ENCODE peak calls at places on chromosome 14, in nine cellular contexts. U, O, W, N, T, P, B, R and C are unnamed samples. For H3K4me1, the result is how much of the 10 kb centered on the place peaks cover.

GRCh38 chr14:71050227-71050823 is 143.1 kb downstream of the PCNX1 start:
- DNase-seq in N (peak), O (no peak), W (no peak), P (peak), R (no peak), T (no peak), B (no peak), U (no peak), C (no peak)

GRCh38 chr14:54299393-54300363 is 97.1 kb upstream of the CDKN3 start:
- DNase-seq in R (no peak), W (no peak), P (no peak), T (peak), N (no peak), B (no peak), O (no peak), U (no peak), C (no peak)

GRCh38 chr14:20546877-20547276 is 14.0 kb downstream of the RNASE9 start:
- DNase-seq in U (no peak), O (no peak), P (no peak), T (no peak), B (no peak), R (no peak), N (no peak), W (no peak), C (no peak)

GRCh38 chr14:96461950-96462798 is 40.0 kb upstream of the PAPOLA start:
- DNase-seq in O (no peak), W (no peak), P (no peak), B (no peak), U (no peak), T (no peak), R (no peak), N (no peak), C (no peak)

GRCh38 chr14:93274055-93274806 is 58.6 kb downstream of the BTBD7 start:
- DNase-seq in W (no peak), T (no peak), R (no peak), U (no peak), O (no peak), B (no peak), N (no peak), P (no peak), C (no peak)

GRCh38 chr14:100904307-100905019 is 941 bp upstream of the RTL1 start:
- DNase-seq in T (no peak), R (peak), P (peak), N (no peak), B (no peak), W (no peak), O (no peak), U (no peak), C (no peak)

GRCh38 chr14:39351708-39352107 is 80.5 kb downstream of the FBXO33 start:
- DNase-seq in O (no peak), T (no peak), N (no peak), P (no peak), W (no peak), B (no peak), R (no peak), U (no peak), C (no peak)

GRCh38 chr14:23512156-23512555 is 39.4 kb downstream of the ZFHX2 start:
- DNase-seq in W (no peak), P (no peak), T (no peak), R (no peak), O (no peak), N (peak), U (no peak), B (no peak), C (no peak)

GRCh38 chr14:35532783-35533356 is 1.1 kb upstream of the INSM2 start:
- DNase-seq in B (no peak), T (no peak), O (no peak), R (no peak), N (no peak), W (no peak), P (no peak), U (no peak), C (no peak)

GRCh38 chr14:104559043-104559768 is 20.4 kb upstream of the C14orf180 start:
- DNase-seq in P (no peak), N (no peak), U (no peak), W (no peak), B (peak), O (no peak), R (no peak), T (peak), C (peak)

GRCh38 chr14:92368001-92368400 is 45.0 kb downstream of the SLC24A4 start:
- DNase-seq in O (no peak), U (no peak), N (no peak), B (no peak), R (no peak), P (no peak), T (no peak), W (no peak), C (no peak)

GRCh38 chr14:60164717-60165546 is at the start of gene DHRS7:
- DNase-seq in P (peak), N (peak), O (peak), R (peak), W (peak), T (peak), B (peak), U (peak), C (peak)

GRCh38 chr14:59407246-59407615 is 57.9 kb downstream of the GPR135 start:
- DNase-seq in U (no peak), T (no peak), O (no peak), R (no peak), N (no peak), W (no peak), B (no peak), P (no peak), C (no peak)

GRCh38 chr14:93970589-93970966 is 5.8 kb downstream of the ASB2 start:
- DNase-seq in B (peak), U (peak), R (no peak), T (no peak), W (peak), O (peak), N (peak), P (no peak), C (no peak)

GRCh38 chr14:30748343-30748742 is 126.0 kb upstream of the COCH start:
- DNase-seq in R (no peak), O (no peak), P (no peak), T (no peak), N (no peak), B (no peak), W (no peak), U (no peak), C (no peak)

GRCh38 chr14:105168979-105169507 is 467 bp upstream of the JAG2 start:
- DNase-seq in B (no peak), T (no peak), W (peak), N (peak), U (no peak), P (no peak), R (no peak), O (no peak), C (no peak)

GRCh38 chr14:83251402-83251801 is 1717.7 kb upstream of the SEL1L start:
- DNase-seq in O (no peak), W (no peak), B (no peak), R (no peak), T (no peak), P (no peak), N (no peak), U (no peak), C (no peak)

GRCh38 chr14:36726128-36726527 is 64.5 kb downstream of the PAX9 start:
- DNase-seq in W (no peak), U (no peak), T (no peak), P (no peak), N (no peak), B (no peak), O (no peak), R (no peak), C (no peak)

GRCh38 chr14:97381309-97381708 is 584.1 kb downstream of the VRK1 start:
- DNase-seq in P (no peak), B (no peak), T (no peak), R (no peak), W (no peak), N (no peak), U (no peak), O (no peak), C (no peak)

GRCh38 chr14:78424311-78424710 is 254.1 kb downstream of the NRXN3 start:
- DNase-seq in U (no peak), B (no peak), W (no peak), P (no peak), T (no peak), O (no peak), N (no peak), R (no peak), C (no peak)

GRCh38 chr14:50334211-50334610 is 22.1 kb downstream of the DMAC2L start:
- DNase-seq in U (no peak), T (no peak), B (no peak), P (no peak), N (no peak), W (no peak), R (no peak), O (no peak), C (no peak)

DNA sequence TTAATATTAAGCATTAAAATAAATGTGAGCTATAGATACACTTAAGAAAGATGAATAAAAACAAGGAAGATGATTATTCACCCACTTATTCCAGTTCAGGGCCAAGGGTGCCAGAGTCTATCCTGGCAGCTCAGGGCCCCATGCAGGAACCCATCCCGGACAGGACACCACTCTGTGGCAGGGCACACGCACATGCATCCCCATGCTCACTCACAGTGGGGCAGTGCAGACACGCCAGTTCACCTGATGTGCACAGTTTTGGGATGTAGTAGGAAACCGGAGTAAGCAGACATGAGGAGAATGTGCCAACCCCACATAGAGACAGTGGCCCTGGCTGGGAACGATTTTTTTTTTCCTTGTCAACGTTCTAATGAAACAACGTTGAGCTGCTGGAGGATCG is 47.2 kb downstream of the DICER1 start:
- DNase-seq in O (no peak), N (no peak), W (no peak), R (no peak), T (no peak), B (no peak), U (no peak), P (no peak), C (no peak)
- H3K4me3 ChIP-seq in O (no peak), N (no peak), W (no peak), R (no peak), T (no peak), B (no peak), U (no peak), P (no peak), C (no peak)

DNA sequence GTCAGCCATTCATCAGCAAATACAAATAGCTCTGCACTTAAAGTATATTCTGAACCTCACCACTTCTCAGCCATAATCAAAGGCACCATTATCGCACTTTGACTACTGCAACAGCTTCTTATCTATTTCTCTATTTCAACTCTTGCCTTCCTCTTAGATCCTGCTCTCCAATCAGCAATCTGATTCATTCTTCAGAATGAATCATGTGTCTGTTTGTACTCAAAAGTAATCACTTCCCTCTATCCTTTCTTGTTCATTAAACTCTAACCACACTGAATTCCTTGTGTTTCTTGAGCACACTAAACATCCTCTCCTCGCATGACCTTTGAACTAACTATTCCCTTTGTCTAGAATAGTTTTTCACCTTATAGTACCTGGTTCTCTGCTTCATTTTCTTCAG is 12.8 kb upstream of the OR4E1 start:
- DNase-seq in T (no peak), N (no peak), R (no peak), P (no peak), O (no peak), W (no peak), U (no peak), B (no peak), C (no peak)
- H3K4me1 ChIP-seq in T (under half), N (under half), R (under half), P (under half), O (under half), W (under half), U (under half), B (under half), C (under half)

DNA sequence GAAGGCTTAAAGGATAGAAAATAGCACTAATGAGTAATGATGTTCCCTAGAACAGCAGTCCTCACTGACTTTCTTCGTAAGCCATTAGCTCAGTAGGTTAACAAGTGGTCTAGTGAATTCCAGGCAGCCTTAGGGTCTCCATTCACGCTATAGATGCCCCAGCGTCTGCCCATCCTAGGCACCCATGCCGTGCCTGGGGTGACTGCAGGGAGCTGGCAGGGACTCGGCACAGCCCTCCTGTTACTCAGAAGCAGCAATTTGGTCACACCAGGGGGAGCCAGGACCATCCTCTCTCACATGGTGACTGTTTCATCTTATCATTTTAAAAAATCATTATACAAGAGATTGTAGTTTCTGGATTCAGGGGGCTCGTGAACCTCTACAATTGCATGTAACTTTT is 66.0 kb upstream of the TRAF3 start:
- DNase-seq in B (no peak), P (no peak), T (no peak), R (no peak), U (no peak), O (no peak), N (no peak), W (no peak), C (no peak)
- H3K4me3 ChIP-seq in B (no peak), P (no peak), T (no peak), R (no peak), U (no peak), O (no peak), N (no peak), W (no peak), C (no peak)

GRCh38 chr14:64061115-64061514 is 208.3 kb downstream of the SYNE2 start:
- DNase-seq in T (no peak), N (no peak), P (no peak), U (no peak), O (no peak), W (no peak), R (no peak), B (no peak), C (no peak)

GRCh38 chr14:64061706-64062105 is 208.9 kb downstream of the SYNE2 start:
- DNase-seq in B (no peak), O (no peak), U (no peak), P (no peak), R (no peak), N (no peak), T (no peak), W (no peak), C (no peak)

GRCh38 chr14:64060648-64061096 is 207.9 kb downstream of the SYNE2 start:
- DNase-seq in R (no peak), N (peak), T (no peak), B (no peak), U (no peak), W (no peak), P (peak), O (no peak), C (no peak)

GRCh38 chr14:64060199-64060545 is 207.4 kb downstream of the SYNE2 start:
- DNase-seq in T (no peak), W (no peak), O (no peak), P (no peak), N (no peak), B (no peak), R (no peak), U (no peak), C (no peak)

GRCh38 chr14:64059454-64060198 is 206.8 kb downstream of the SYNE2 start:
- DNase-seq in B (no peak), P (no peak), T (no peak), N (no peak), O (no peak), U (no peak), R (no peak), W (no peak), C (no peak)
- H3K4me1 ChIP-seq in B (under half), P (under half), T (under half), N (under half), O (under half), U (under half), R (under half), W (under half), C (under half)

DNA sequence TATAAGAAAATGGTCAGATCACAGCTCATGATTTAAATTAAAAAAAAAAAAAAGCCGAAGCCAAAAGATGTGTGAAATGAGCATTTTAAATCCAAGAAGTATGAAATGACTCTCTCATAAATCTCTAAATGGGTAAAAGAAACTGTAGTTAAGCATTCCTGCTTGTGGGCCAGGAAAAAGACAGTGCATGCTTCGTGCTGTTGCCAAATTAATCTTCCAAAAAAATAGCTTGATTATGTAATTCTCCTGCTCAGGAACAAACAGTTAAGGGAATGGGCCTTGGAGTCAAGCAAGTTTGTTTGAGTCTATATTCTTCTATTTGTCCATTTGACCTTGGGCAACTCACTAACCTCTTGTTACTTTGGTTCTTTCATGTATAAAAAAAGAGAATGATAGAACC is 325.4 kb upstream of the SEL1L start:
- DNase-seq in N (no peak), T (no peak), U (no peak), R (no peak), P (no peak), B (no peak), W (no peak), O (no peak), C (no peak)
- H3K4me3 ChIP-seq in N (no peak), T (no peak), U (no peak), R (no peak), P (no peak), B (no peak), W (no peak), O (no peak), C (no peak)

DNA sequence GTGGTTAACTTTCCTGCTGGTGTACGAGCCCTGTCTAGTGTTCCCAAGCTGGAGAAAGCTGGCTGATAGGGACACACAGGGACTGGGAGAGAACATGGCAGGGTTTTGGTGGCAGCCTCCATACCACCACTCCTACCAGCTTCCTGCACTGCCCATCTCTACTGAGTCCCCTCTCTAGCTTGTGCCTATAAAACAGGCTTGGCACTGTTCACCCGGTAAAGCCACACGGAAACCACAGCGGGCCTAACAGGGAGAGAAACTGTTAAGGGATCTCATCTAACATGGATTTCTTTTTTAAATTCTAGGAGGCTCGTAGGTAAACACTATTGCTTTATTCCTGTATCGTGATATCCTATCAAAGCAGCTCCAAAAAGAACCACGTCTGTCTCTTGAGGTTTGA is 204.7 kb downstream of the TTC7B start:
- DNase-seq in P (peak), N (no peak), B (no peak), W (no peak), O (no peak), T (no peak), U (no peak), R (peak), C (no peak)
- H3K4me1 ChIP-seq in P (under half), N (under half), B (under half), W (under half), O (under half), T (half or more), U (under half), R (half or more), C (under half)

GRCh38 chr14:103533137-103533998 is 4.4 kb downstream of the TRMT61A start:
- DNase-seq in T (no peak), B (no peak), U (no peak), O (no peak), P (no peak), N (no peak), R (peak), W (no peak), C (peak)
- H3K4me3 ChIP-seq in T (no peak), B (no peak), U (no peak), O (no peak), P (no peak), N (no peak), R (peak), W (no peak), C (no peak)

GRCh38 chr14:68300608-68301007 is 481.0 kb downstream of the RAD51B start:
- DNase-seq in U (no peak), B (no peak), W (no peak), T (no peak), N (no peak), R (no peak), P (no peak), O (no peak), C (no peak)

GRCh38 chr14:68293404-68293803 is 473.8 kb downstream of the RAD51B start:
- DNase-seq in N (peak), R (no peak), U (no peak), O (no peak), P (no peak), W (no peak), T (no peak), B (peak), C (no peak)

GRCh38 chr14:68297011-68297410 is 477.4 kb downstream of the RAD51B start:
- DNase-seq in U (no peak), T (no peak), O (no peak), W (no peak), N (no peak), P (no peak), R (no peak), B (no peak), C (no peak)

GRCh38 chr14:68295316-68295816 is 475.8 kb downstream of the RAD51B start:
- DNase-seq in P (peak), N (no peak), T (peak), B (peak), W (no peak), U (no peak), O (no peak), R (no peak), C (no peak)

DNA sequence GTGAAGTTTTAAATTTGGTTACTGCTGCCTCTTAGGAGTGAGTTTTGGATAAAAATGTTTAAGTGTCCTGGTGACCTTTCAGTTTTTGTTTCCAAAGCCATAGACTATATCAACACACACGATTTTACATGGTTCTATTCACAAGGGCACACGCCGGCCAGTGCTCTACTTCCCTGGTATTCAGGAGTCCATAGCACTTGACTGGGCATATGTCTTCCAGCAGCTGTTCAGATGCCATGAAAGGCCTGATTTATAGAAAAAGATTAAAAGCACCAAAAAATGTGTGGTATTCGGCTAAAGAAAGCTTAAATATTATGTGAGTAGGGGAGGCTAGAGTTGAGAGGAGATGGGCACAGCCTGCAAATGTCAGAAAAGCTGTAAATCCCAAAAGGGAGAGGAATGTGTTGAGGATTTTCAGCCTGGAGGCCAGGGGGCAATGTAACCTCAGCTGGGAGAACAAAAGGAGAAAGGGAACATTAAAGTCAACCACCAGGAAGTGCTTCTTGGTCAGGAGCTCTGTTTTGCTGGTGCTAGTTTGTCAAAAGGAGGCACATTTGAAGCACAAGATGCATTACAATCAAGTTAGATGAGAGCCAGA is 478.4 kb downstream of the RAD51B start:
- DNase-seq in P (peak), R (no peak), N (no peak), U (no peak), O (no peak), W (no peak), B (no peak), T (no peak), C (no peak)
- H3K4me1 ChIP-seq in P (under half), R (under half), N (under half), U (under half), O (under half), W (under half), B (under half), T (under half), C (under half)

DNA sequence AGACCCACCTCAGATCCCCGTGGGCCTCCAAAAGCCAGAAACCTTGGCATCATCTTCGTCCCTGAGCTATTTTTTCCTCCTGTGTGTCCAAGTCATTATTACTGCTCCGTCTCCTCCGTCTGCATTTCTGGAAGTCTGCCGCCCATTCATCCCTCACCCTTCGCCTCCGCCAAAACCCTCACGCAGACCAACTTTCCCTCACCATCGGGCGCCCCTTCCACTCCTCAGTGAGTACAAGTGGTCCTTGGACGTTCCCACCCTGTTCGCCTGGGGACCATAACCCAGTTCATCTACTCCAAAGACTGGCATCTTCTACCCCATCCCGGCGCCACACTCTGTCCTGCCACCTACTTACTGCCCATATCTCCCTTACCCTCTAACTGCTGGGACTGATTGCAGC is 3.7 kb upstream of the LTBP2 start:
- DNase-seq in R (no peak), P (no peak), O (no peak), T (no peak), N (no peak), U (no peak), B (no peak), W (no peak), C (no peak)
- H3K4me3 ChIP-seq in R (no peak), P (no peak), O (no peak), T (no peak), N (no peak), U (no peak), B (no peak), W (no peak), C (no peak)